ENCODE peak calls at places on chromosomes 13 and 19, in nine cellular contexts. M, B, V, R, F, Z, E, Q and K are unnamed samples.

GRCh38 chr19:16197622-16198362 is at the start of gene AP1M1:
- DNase-seq in M (peak; percentile 99), B (peak; percentile 96), V (peak; percentile 98), R (peak; percentile 99), F (peak; percentile 95), Z (peak; percentile 96), E (peak; percentile 91), Q (peak; percentile 98), K (peak; percentile 71)

GRCh38 chr13:44932850-44933251 is 56.4 kb downstream of the NUFIP1 start:
- DNase-seq in M (no peak), B (no peak), V (no peak), R (peak; percentile 76), F (no peak), Z (no peak), E (peak; percentile 28), Q (no peak), K (no peak)

GRCh38 chr19:38815059-38816001 is 2.6 kb upstream of the LGALS4 start:
- DNase-seq in M (no peak), B (no peak), V (no peak), R (no peak), F (no peak), Z (no peak), E (no peak), Q (peak; percentile 73), K (no peak)

GRCh38 chr13:112184851-112185371 is 118.0 kb downstream of the SOX1 start:
- DNase-seq in M (no peak), B (no peak), V (no peak), R (no peak), F (no peak), Z (no peak), E (no peak), Q (no peak), K (no peak)

GRCh38 chr13:75365724-75366173 is 116.2 kb downstream of the TBC1D4 start:
- DNase-seq in M (no peak), B (no peak), V (no peak), R (peak; percentile 92), F (no peak), Z (no peak), E (no peak), Q (no peak), K (peak; percentile 60)

GRCh38 chr13:76029088-76029487 is 393.0 kb downstream of the LMO7 start:
- DNase-seq in M (no peak), B (no peak), V (no peak), R (no peak), F (no peak), Z (no peak), E (no peak), Q (no peak), K (no peak)

GRCh38 chr19:39111593-39112199 is 13.9 kb upstream of the PAK4 start:
- DNase-seq in M (no peak), B (no peak), V (no peak), R (peak; percentile 59), F (no peak), Z (no peak), E (no peak), Q (no peak), K (no peak)

GRCh38 chr13:80742027-80742426 is 401.1 kb upstream of the SPRY2 start:
- DNase-seq in M (no peak), B (no peak), V (no peak), R (no peak), F (no peak), Z (no peak), E (no peak), Q (no peak), K (no peak)

GRCh38 chr19:17001603-17002183 is 24.9 kb downstream of the CPAMD8 start:
- DNase-seq in M (no peak), B (no peak), V (peak; percentile 27), R (no peak), F (no peak), Z (peak; percentile 41), E (no peak), Q (no peak), K (no peak)

GRCh38 chr13:105139380-105140285 is 1395.8 kb downstream of the EFNB2 start:
- DNase-seq in M (peak; percentile 72), B (no peak), V (peak; percentile 32), R (no peak), F (no peak), Z (peak; percentile 41), E (no peak), Q (peak; percentile 33), K (no peak)

GRCh38 chr19:28534740-28535351 is 678.1 kb downstream of the UQCRFS1 start:
- DNase-seq in M (no peak), B (no peak), V (no peak), R (no peak), F (no peak), Z (no peak), E (no peak), Q (no peak), K (no peak)

GRCh38 chr13:112980441-112980840 is 11.4 kb downstream of the MCF2L start:
- DNase-seq in M (no peak), B (no peak), V (no peak), R (no peak), F (no peak), Z (no peak), E (no peak), Q (no peak), K (no peak)

GRCh38 chr13:43170497-43170896 is 147.1 kb downstream of the DNAJC15 start:
- DNase-seq in M (no peak), B (no peak), V (no peak), R (no peak), F (no peak), Z (no peak), E (no peak), Q (no peak), K (no peak)

GRCh38 chr13:104773775-104774174 is 1707.6 kb upstream of the SLC10A2 start:
- DNase-seq in M (no peak), B (no peak), V (no peak), R (peak; percentile 71), F (no peak), Z (no peak), E (no peak), Q (no peak), K (peak; percentile 0)

GRCh38 chr13:33274264-33274663 is 11.3 kb downstream of the STARD13 start:
- DNase-seq in M (no peak), B (no peak), V (no peak), R (peak; percentile 42), F (no peak), Z (no peak), E (no peak), Q (no peak), K (no peak)

GRCh38 chr13:113273856-113274590 is 23.0 kb upstream of the LAMP1 start:
- DNase-seq in M (peak; percentile 71), B (no peak), V (no peak), R (peak; percentile 28), F (no peak), Z (no peak), E (no peak), Q (no peak), K (no peak)

GRCh38 chr13:50843256-50844043 is at the start of gene DLEU7:
- DNase-seq in M (no peak), B (no peak), V (no peak), R (no peak), F (peak; percentile 39), Z (no peak), E (no peak), Q (no peak), K (no peak)

GRCh38 chr19:29383696-29384095 is 142.1 kb upstream of the VSTM2B start:
- DNase-seq in M (no peak), B (no peak), V (no peak), R (no peak), F (no peak), Z (no peak), E (no peak), Q (no peak), K (no peak)

GRCh38 chr13:63693696-63694095 is 2278.0 kb upstream of the PCDH20 start:
- DNase-seq in M (no peak), B (no peak), V (no peak), R (no peak), F (no peak), Z (no peak), E (no peak), Q (no peak), K (no peak)

GRCh38 chr13:84802073-84802472 is 919.8 kb upstream of the SLITRK1 start:
- DNase-seq in M (no peak), B (no peak), V (no peak), R (no peak), F (no peak), Z (no peak), E (no peak), Q (no peak), K (no peak)

GRCh38 chr13:48949566-48950506 is 25.9 kb upstream of the FNDC3A start:
- DNase-seq in M (no peak), B (no peak), V (no peak), R (no peak), F (no peak), Z (no peak), E (no peak), Q (no peak), K (no peak)

GRCh38 chr19:13149628-13150186 is 468 bp downstream of the STX10 start:
- DNase-seq in M (peak; percentile 87), B (no peak), V (peak; percentile 27), R (peak; percentile 48), F (no peak), Z (no peak), E (no peak), Q (peak; percentile 68), K (no peak)